ENCODE peak calls at places on chromosomes 13 and 19, in seven cellular contexts. P is ovary, X is progenitor cell of endocrine pancreas, N is colonic mucosa, K is GM12865, R is nephron progenitor cell, M is AG10803. O is an unnamed sample.

GRCh38 chr13:101520672-101521071 is 68.2 kb downstream of the ITGBL1 start:
- DNase-seq in M (peak), X (no peak), P (no peak), K (peak), N (no peak), R (no peak), O (no peak)

GRCh38 chr19:44573647-44574046 is 39.7 kb upstream of the IGSF23 start:
- DNase-seq in K (no peak), N (no peak), X (no peak), P (no peak), M (no peak), R (no peak), O (no peak)

GRCh38 chr19:5225486-5226345 is 114.9 kb downstream of the PTPRS start:
- DNase-seq in R (peak), M (no peak), X (peak), K (no peak), P (no peak), N (no peak), O (no peak)

GRCh38 chr19:18465214-18465963 is 27.5 kb upstream of the ISYNA1 start:
- DNase-seq in R (no peak), N (no peak), K (no peak), P (peak), X (no peak), M (no peak), O (no peak)

GRCh38 chr13:99796175-99796819 is 175.3 kb downstream of the ZIC5 start:
- DNase-seq in M (peak), R (peak), X (peak), P (no peak), N (peak), K (peak), O (no peak)

GRCh38 chr13:94674609-94675348 is 37.6 kb downstream of the SOX21 start:
- DNase-seq in N (peak), M (peak), K (peak), P (no peak), X (peak), R (peak), O (peak)

GRCh38 chr13:101150998-101151397 is 265.3 kb downstream of the NALCN start:
- DNase-seq in R (no peak), P (no peak), M (peak), X (no peak), N (no peak), K (no peak), O (no peak)

GRCh38 chr19:55549500-55550320 is 4.4 kb upstream of the SBK3 start:
- DNase-seq in R (peak), M (peak), K (no peak), P (no peak), X (no peak), N (peak), O (no peak)

GRCh38 chr13:113954046-113954841 is 19.6 kb downstream of the C13orf46 start:
- DNase-seq in K (no peak), M (no peak), X (no peak), P (no peak), N (no peak), R (no peak), O (no peak)

GRCh38 chr13:79648191-79648590 is 167.2 kb downstream of the NDFIP2 start:
- DNase-seq in R (no peak), N (no peak), P (no peak), X (no peak), K (no peak), M (no peak), O (no peak)

GRCh38 chr13:61891420-61891819 is 475.8 kb upstream of the PCDH20 start:
- DNase-seq in M (no peak), K (no peak), X (no peak), N (no peak), P (no peak), R (no peak), O (no peak)

GRCh38 chr19:17244618-17245534 is 843 bp downstream of the NR2F6 start:
- DNase-seq in P (peak), K (no peak), M (no peak), R (no peak), X (no peak), N (peak), O (no peak)

GRCh38 chr13:32468502-32469147 is 40.7 kb upstream of the N4BP2L1 start:
- DNase-seq in N (no peak), M (no peak), R (no peak), P (no peak), K (no peak), X (no peak), O (no peak)

GRCh38 chr13:87128006-87128405 is 543.2 kb upstream of the SLITRK5 start:
- DNase-seq in P (no peak), X (no peak), M (peak), N (no peak), R (no peak), K (no peak), O (no peak)

GRCh38 chr13:49240017-49240416 is 7.7 kb upstream of the CDADC1 start:
- DNase-seq in P (no peak), N (no peak), R (no peak), X (no peak), K (peak), M (no peak), O (no peak)
- TF ChIP-seq CTCF in P (no peak), N (peak), R (peak), X (peak), K (peak), M (peak), O (peak)

GRCh38 chr19:46977548-46977947 is 42.1 kb upstream of the NPAS1 start:
- DNase-seq in R (no peak), K (no peak), X (no peak), M (peak), N (no peak), P (no peak), O (no peak)

GRCh38 chr19:46975918-46976782 is 43.5 kb upstream of the NPAS1 start:
- DNase-seq in P (peak), X (peak), R (peak), M (peak), N (peak), K (no peak), O (no peak)

GRCh38 chr19:46976845-46977320 is 42.8 kb upstream of the NPAS1 start:
- DNase-seq in K (no peak), R (peak), N (no peak), X (no peak), M (peak), P (no peak), O (no peak)

GRCh38 chr19:46974181-46974580 is 45.5 kb upstream of the NPAS1 start:
- DNase-seq in R (no peak), P (no peak), M (no peak), X (no peak), N (no peak), K (no peak), O (no peak)

GRCh38 chr19:46975011-46975917 is 44.4 kb upstream of the NPAS1 start:
- DNase-seq in R (no peak), M (peak), K (no peak), X (no peak), P (no peak), N (no peak), O (no peak)
- TF ChIP-seq CTCF in R (no peak), M (no peak), K (no peak), X (no peak), P (no peak), N (no peak), O (peak)

GRCh38 chr13:112326821-112327370 is 49.3 kb upstream of the SPACA7 start:
- DNase-seq in R (no peak), P (no peak), M (no peak), N (no peak), K (no peak), X (no peak), O (no peak)

GRCh38 chr13:112325142-112325808 is 50.9 kb upstream of the SPACA7 start:
- DNase-seq in N (no peak), R (no peak), K (no peak), X (no peak), P (no peak), M (no peak), O (no peak)

GRCh38 chr13:112328936-112329335 is 47.2 kb upstream of the SPACA7 start:
- DNase-seq in K (no peak), M (no peak), P (no peak), X (no peak), N (no peak), R (no peak), O (no peak)

GRCh38 chr13:112324121-112324520 is 52.0 kb upstream of the SPACA7 start:
- DNase-seq in R (peak), X (no peak), N (no peak), M (no peak), K (no peak), P (no peak), O (no peak)

DNA sequence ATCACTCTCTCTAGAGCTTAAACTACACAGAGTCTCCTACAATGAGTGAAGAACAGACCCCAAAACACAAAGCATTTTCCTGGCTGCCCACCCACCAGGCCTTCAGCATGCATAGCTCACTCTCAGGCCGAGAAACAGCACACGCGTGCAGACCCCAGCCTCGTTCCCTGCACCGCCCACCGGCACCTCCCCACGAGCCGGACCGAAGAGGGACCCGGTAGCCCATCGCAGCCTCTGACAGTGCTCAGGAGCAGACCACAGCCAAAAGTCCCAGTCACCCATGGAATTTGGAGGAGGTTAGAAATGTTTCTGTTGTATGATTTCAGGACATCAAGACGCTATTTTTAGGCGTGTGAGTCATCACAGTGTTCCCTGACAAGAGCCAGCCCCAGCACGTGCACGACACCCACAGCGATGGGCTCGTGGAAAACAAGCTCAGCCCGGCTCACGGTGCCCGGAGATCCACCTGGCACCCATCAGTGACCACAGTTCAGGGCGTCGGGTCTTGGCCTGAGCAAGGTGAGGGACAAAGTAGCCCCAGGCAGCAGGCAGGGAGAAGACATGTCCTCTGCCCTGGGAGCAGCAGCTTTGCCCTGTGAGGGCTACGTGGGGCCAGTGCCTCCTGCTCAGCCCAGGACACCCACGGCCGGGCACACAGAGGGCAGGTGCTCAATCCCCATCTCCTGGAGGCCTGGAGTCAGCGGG is 50.1 kb upstream of the SPACA7 start:
- DNase-seq in N (no peak), R (no peak), M (no peak), X (no peak), K (no peak), P (no peak), O (no peak)
- TF ChIP-seq CTCF in N (no peak), R (no peak), M (no peak), X (no peak), K (no peak), P (no peak), O (no peak)

GRCh38 chr19:48308695-48309586 is 16.4 kb upstream of the EMP3 start:
- DNase-seq in X (no peak), M (no peak), K (peak), P (no peak), N (no peak), R (no peak), O (no peak)
- TF ChIP-seq CTCF in X (peak), M (peak), K (no peak), P (no peak), N (no peak), R (no peak), O (peak)

GRCh38 chr13:23790591-23791170 is 98.5 kb downstream of the MIPEP start:
- DNase-seq in N (no peak), X (no peak), M (peak), P (no peak), K (no peak), R (no peak), O (no peak)
- TF ChIP-seq CTCF in N (no peak), X (no peak), M (peak), P (no peak), K (no peak), R (no peak), O (no peak)

GRCh38 chr19:50663280-50663790 is 14.1 kb downstream of the C19orf81 start:
- DNase-seq in X (no peak), R (no peak), M (no peak), P (no peak), K (no peak), N (no peak), O (no peak)
- TF ChIP-seq CTCF in X (peak), R (no peak), M (peak), P (no peak), K (no peak), N (no peak), O (peak)

O was measured in type B pancreatic cell.